ENCODE peak calls at places on chromosomes 12 and 14, in five cellular contexts. One of them, this sample, is unnamed.

GRCh38 chr14:34722723-34723545 is 8.5 kb upstream of the CFL2 start:
- DNase-seq in fibroblast of the aortic adventitia: peak
- DNase-seq in NB4: peak
- DNase-seq in heart left ventricle: peak
- DNase-seq in CD8-positive, alpha-beta T cell: peak
- DNase-seq in this sample: no peak

GRCh38 chr14:36866867-36867266 is 205.2 kb downstream of the PAX9 start:
- DNase-seq in fibroblast of the aortic adventitia: no peak
- DNase-seq in NB4: no peak
- DNase-seq in heart left ventricle: no peak
- DNase-seq in CD8-positive, alpha-beta T cell: no peak
- DNase-seq in this sample: no peak

GRCh38 chr12:93549174-93549573 is 23.3 kb upstream of the SOCS2 start:
- DNase-seq in fibroblast of the aortic adventitia: no peak
- DNase-seq in NB4: no peak
- DNase-seq in heart left ventricle: no peak
- DNase-seq in CD8-positive, alpha-beta T cell: no peak
- DNase-seq in this sample: no peak

GRCh38 chr12:24482882-24483604 is 465.9 kb downstream of the BCAT1 start:
- DNase-seq in fibroblast of the aortic adventitia: no peak
- DNase-seq in NB4: no peak
- DNase-seq in heart left ventricle: no peak
- DNase-seq in CD8-positive, alpha-beta T cell: no peak
- DNase-seq in this sample: no peak

GRCh38 chr12:52225752-52226151 is 7.3 kb upstream of the KRT7 start:
- DNase-seq in fibroblast of the aortic adventitia: no peak
- DNase-seq in NB4: no peak
- DNase-seq in heart left ventricle: no peak
- DNase-seq in CD8-positive, alpha-beta T cell: no peak
- DNase-seq in this sample: no peak

GRCh38 chr12:62537544-62537943 is 70.9 kb downstream of the MON2 start:
- DNase-seq in fibroblast of the aortic adventitia: peak
- DNase-seq in NB4: peak
- DNase-seq in heart left ventricle: peak
- DNase-seq in CD8-positive, alpha-beta T cell: no peak
- DNase-seq in this sample: peak

GRCh38 chr12:82966160-82966559 is 279.5 kb downstream of the TMTC2 start:
- DNase-seq in fibroblast of the aortic adventitia: no peak
- DNase-seq in NB4: peak
- DNase-seq in heart left ventricle: no peak
- DNase-seq in CD8-positive, alpha-beta T cell: no peak
- DNase-seq in this sample: no peak

GRCh38 chr14:72780771-72781170 is 113.1 kb downstream of the DPF3 start:
- DNase-seq in fibroblast of the aortic adventitia: peak
- DNase-seq in NB4: no peak
- DNase-seq in heart left ventricle: no peak
- DNase-seq in CD8-positive, alpha-beta T cell: no peak
- DNase-seq in this sample: peak

GRCh38 chr14:55279384-55279783 is 8.2 kb downstream of the FBXO34 start:
- DNase-seq in fibroblast of the aortic adventitia: no peak
- DNase-seq in NB4: no peak
- DNase-seq in heart left ventricle: no peak
- DNase-seq in CD8-positive, alpha-beta T cell: no peak
- DNase-seq in this sample: no peak

GRCh38 chr14:61322011-61322798 is 826 bp downstream of the PRKCH start:
- DNase-seq in fibroblast of the aortic adventitia: no peak
- DNase-seq in NB4: no peak
- DNase-seq in heart left ventricle: peak
- DNase-seq in CD8-positive, alpha-beta T cell: no peak
- DNase-seq in this sample: no peak

GRCh38 chr14:92586001-92586947 is 72.7 kb downstream of the RIN3 start:
- DNase-seq in fibroblast of the aortic adventitia: peak
- DNase-seq in NB4: peak
- DNase-seq in heart left ventricle: no peak
- DNase-seq in CD8-positive, alpha-beta T cell: no peak
- DNase-seq in this sample: peak

GRCh38 chr12:51000245-51000644 is 25.9 kb downstream of the SLC11A2 start:
- DNase-seq in fibroblast of the aortic adventitia: peak
- DNase-seq in NB4: no peak
- DNase-seq in heart left ventricle: no peak
- DNase-seq in CD8-positive, alpha-beta T cell: no peak
- DNase-seq in this sample: no peak

GRCh38 chr12:51004504-51004903 is 21.7 kb downstream of the SLC11A2 start:
- DNase-seq in fibroblast of the aortic adventitia: no peak
- DNase-seq in NB4: no peak
- DNase-seq in heart left ventricle: no peak
- DNase-seq in CD8-positive, alpha-beta T cell: no peak
- DNase-seq in this sample: no peak

GRCh38 chr12:50999139-50999538 is 27.0 kb downstream of the SLC11A2 start:
- DNase-seq in fibroblast of the aortic adventitia: no peak
- DNase-seq in NB4: no peak
- DNase-seq in heart left ventricle: no peak
- DNase-seq in CD8-positive, alpha-beta T cell: no peak
- DNase-seq in this sample: no peak

GRCh38 chr12:51005671-51006070 is 20.5 kb downstream of the SLC11A2 start:
- DNase-seq in fibroblast of the aortic adventitia: no peak
- DNase-seq in NB4: no peak
- DNase-seq in heart left ventricle: no peak
- DNase-seq in CD8-positive, alpha-beta T cell: no peak
- DNase-seq in this sample: no peak

DNA sequence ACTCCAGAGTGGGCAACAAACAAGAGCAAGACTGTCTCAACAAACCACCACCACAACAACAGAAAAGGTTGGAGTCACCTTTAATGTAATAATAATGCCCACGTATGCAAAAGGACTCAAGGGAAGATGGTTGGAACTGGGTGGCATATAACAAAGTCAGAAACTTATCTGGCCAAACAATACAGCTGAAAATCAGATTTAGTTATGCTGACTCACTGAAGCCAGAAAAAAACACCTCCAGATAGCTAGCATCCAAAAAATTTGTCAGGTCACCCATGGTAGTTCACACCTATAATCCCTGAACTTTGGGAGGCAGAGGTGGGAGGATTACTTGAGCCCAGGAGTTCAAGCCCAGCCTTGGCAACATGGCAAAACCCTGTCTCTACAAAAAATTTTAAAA is 24.4 kb downstream of the SLC11A2 start:
- DNase-seq in fibroblast of the aortic adventitia: no peak
- DNase-seq in NB4: no peak
- DNase-seq in heart left ventricle: no peak
- DNase-seq in CD8-positive, alpha-beta T cell: no peak
- DNase-seq in this sample: no peak
- TF ChIP-seq CTCF in fibroblast of the aortic adventitia: no peak
- TF ChIP-seq CTCF in NB4: no peak
- TF ChIP-seq CTCF in heart left ventricle: no peak
- TF ChIP-seq CTCF in CD8-positive, alpha-beta T cell: no peak
- TF ChIP-seq CTCF in this sample: no peak

GRCh38 chr12:110930348-110931314 is 10.3 kb upstream of the MYL2 start:
- DNase-seq in fibroblast of the aortic adventitia: no peak
- DNase-seq in NB4: no peak
- DNase-seq in heart left ventricle: no peak
- DNase-seq in CD8-positive, alpha-beta T cell: no peak
- DNase-seq in this sample: peak

GRCh38 chr12:110933326-110933974 is 13.1 kb upstream of the MYL2 start:
- DNase-seq in fibroblast of the aortic adventitia: no peak
- DNase-seq in NB4: no peak
- DNase-seq in heart left ventricle: no peak
- DNase-seq in CD8-positive, alpha-beta T cell: no peak
- DNase-seq in this sample: peak

GRCh38 chr12:110934093-110934852 is 13.9 kb upstream of the MYL2 start:
- DNase-seq in fibroblast of the aortic adventitia: peak
- DNase-seq in NB4: no peak
- DNase-seq in heart left ventricle: no peak
- DNase-seq in CD8-positive, alpha-beta T cell: no peak
- DNase-seq in this sample: peak

GRCh38 chr12:110931315-110931728 is 10.9 kb upstream of the MYL2 start:
- DNase-seq in fibroblast of the aortic adventitia: no peak
- DNase-seq in NB4: no peak
- DNase-seq in heart left ventricle: peak
- DNase-seq in CD8-positive, alpha-beta T cell: no peak
- DNase-seq in this sample: peak

DNA sequence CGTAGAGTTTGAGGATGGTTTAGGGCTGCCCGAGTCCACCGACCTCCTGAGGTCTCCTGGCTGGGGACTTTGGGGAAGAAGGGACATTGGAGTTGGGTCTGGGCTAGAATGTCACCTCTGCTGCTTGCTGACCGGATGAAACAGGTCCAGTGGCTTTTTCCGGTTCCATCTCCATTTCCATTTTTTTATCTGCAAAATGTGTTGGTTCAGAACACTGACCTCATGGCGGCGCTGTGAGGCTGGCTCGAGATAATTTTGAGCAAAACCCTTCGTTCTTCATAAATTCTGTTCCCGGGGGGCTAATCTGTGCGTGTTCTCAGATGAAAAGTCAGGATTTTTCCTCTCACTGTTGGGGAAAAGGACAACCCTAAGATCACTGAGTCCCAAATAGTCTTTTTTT is 11.7 kb upstream of the MYL2 start:
- DNase-seq in fibroblast of the aortic adventitia: no peak
- DNase-seq in NB4: no peak
- DNase-seq in heart left ventricle: no peak
- DNase-seq in CD8-positive, alpha-beta T cell: no peak
- DNase-seq in this sample: peak
- TF ChIP-seq CTCF in fibroblast of the aortic adventitia: peak
- TF ChIP-seq CTCF in NB4: peak
- TF ChIP-seq CTCF in heart left ventricle: no peak
- TF ChIP-seq CTCF in CD8-positive, alpha-beta T cell: no peak
- TF ChIP-seq CTCF in this sample: no peak

GRCh38 chr14:41423503-41423902 is 183.2 kb upstream of the LRFN5 start:
- DNase-seq in fibroblast of the aortic adventitia: no peak
- DNase-seq in NB4: no peak
- DNase-seq in heart left ventricle: no peak
- DNase-seq in CD8-positive, alpha-beta T cell: no peak
- DNase-seq in this sample: no peak

GRCh38 chr14:41419709-41420108 is 187.0 kb upstream of the LRFN5 start:
- DNase-seq in fibroblast of the aortic adventitia: no peak
- DNase-seq in NB4: no peak
- DNase-seq in heart left ventricle: no peak
- DNase-seq in CD8-positive, alpha-beta T cell: no peak
- DNase-seq in this sample: no peak

DNA sequence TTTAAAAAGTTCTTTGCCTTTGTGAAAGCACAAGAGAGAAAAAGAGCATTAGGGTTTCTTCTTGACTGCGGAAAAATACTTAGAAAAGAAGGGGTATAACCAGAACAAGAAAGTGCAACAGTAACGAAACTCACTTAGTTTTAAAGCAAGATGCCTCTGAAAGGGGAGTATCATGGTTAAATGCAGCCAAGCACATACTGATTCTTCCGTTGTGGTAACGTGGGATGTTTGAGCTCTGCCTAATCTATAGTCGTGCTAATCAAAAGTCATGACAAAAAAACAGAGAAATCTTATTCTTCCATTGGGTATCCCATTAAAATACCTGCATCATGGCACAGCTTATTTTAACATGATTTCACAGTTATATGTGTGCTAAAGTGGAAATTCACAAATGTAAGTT is 187.8 kb upstream of the LRFN5 start:
- DNase-seq in fibroblast of the aortic adventitia: no peak
- DNase-seq in NB4: no peak
- DNase-seq in heart left ventricle: no peak
- DNase-seq in CD8-positive, alpha-beta T cell: no peak
- DNase-seq in this sample: no peak
- TF ChIP-seq CTCF in fibroblast of the aortic adventitia: no peak
- TF ChIP-seq CTCF in NB4: no peak
- TF ChIP-seq CTCF in heart left ventricle: no peak
- TF ChIP-seq CTCF in CD8-positive, alpha-beta T cell: no peak
- TF ChIP-seq CTCF in this sample: no peak

GRCh38 chr12:115461401-115461800 is 777.4 kb upstream of the TBX3 start:
- DNase-seq in fibroblast of the aortic adventitia: no peak
- DNase-seq in NB4: no peak
- DNase-seq in heart left ventricle: no peak
- DNase-seq in CD8-positive, alpha-beta T cell: no peak
- DNase-seq in this sample: no peak

GRCh38 chr12:115457798-115458197 is 773.8 kb upstream of the TBX3 start:
- DNase-seq in fibroblast of the aortic adventitia: no peak
- DNase-seq in NB4: no peak
- DNase-seq in heart left ventricle: no peak
- DNase-seq in CD8-positive, alpha-beta T cell: no peak
- DNase-seq in this sample: no peak

GRCh38 chr12:115455268-115455681 is 771.3 kb upstream of the TBX3 start:
- DNase-seq in fibroblast of the aortic adventitia: no peak
- DNase-seq in NB4: no peak
- DNase-seq in heart left ventricle: no peak
- DNase-seq in CD8-positive, alpha-beta T cell: no peak
- DNase-seq in this sample: no peak

GRCh38 chr12:115452751-115453281 is 768.8 kb upstream of the TBX3 start:
- DNase-seq in fibroblast of the aortic adventitia: no peak
- DNase-seq in NB4: no peak
- DNase-seq in heart left ventricle: no peak
- DNase-seq in CD8-positive, alpha-beta T cell: no peak
- DNase-seq in this sample: no peak

DNA sequence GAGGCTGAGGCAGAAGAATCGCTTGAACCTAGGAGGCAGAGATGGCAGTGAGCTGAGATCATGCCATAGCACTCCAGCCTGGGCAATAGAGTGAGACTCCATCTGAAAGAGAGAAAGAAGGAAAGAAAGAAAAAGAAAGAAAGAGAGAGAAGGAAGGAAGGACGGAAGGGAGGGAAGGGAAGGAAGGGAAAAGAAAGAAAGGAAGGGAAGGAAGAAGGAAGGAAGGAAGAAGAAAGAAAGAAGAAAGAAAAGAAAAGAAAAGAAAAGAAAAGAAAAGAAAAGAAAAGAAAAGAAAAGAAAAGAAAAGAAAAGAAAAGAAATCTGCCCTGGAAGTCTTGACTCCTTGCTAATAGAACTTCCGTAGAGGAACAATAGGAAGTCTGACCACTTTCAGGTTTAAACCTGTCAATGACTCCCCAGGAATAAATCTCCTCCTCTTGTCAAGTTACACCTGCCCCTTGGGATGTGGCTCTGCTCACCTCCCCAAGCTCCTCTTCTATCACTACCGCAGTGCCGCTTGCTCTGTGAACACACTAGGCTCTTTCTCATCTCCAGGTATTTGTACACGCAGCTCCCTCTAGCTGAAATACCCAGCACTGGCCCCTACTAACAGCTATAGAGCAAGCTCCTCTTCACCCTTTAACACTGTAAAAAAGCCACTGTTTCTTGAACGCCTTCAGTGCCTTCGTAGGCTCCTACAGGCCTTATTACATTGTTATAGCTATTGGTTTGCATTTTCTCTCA is 773.1 kb upstream of the TBX3 start:
- DNase-seq in fibroblast of the aortic adventitia: no peak
- DNase-seq in NB4: peak
- DNase-seq in heart left ventricle: no peak
- DNase-seq in CD8-positive, alpha-beta T cell: no peak
- DNase-seq in this sample: no peak
- TF ChIP-seq CTCF in fibroblast of the aortic adventitia: no peak
- TF ChIP-seq CTCF in NB4: no peak
- TF ChIP-seq CTCF in heart left ventricle: no peak
- TF ChIP-seq CTCF in CD8-positive, alpha-beta T cell: no peak
- TF ChIP-seq CTCF in this sample: no peak

GRCh38 chr12:80413462-80413861 is 30.6 kb upstream of the PTPRQ start:
- DNase-seq in fibroblast of the aortic adventitia: no peak
- DNase-seq in NB4: no peak
- DNase-seq in heart left ventricle: no peak
- DNase-seq in CD8-positive, alpha-beta T cell: no peak
- DNase-seq in this sample: no peak
- TF ChIP-seq CTCF in fibroblast of the aortic adventitia: peak
- TF ChIP-seq CTCF in NB4: no peak
- TF ChIP-seq CTCF in heart left ventricle: no peak
- TF ChIP-seq CTCF in CD8-positive, alpha-beta T cell: no peak
- TF ChIP-seq CTCF in this sample: no peak